ENCODE peak calls at places on chromosome 3, in six cellular contexts. Z is amniotic stem cell; P is AG08395; C is cardiac fibroblast; A is effector memory CD4-positive, alpha-beta T cell; Y is colonic mucosa. G is an unnamed sample.

GRCh38 chr3:106740116-106740515 is 637.1 kb upstream of the CCDC54 start:
- DNase-seq in A (no peak), Y (no peak), C (peak), Z (no peak), P (peak), G (no peak)

GRCh38 chr3:9422712-9423424 is 25.5 kb downstream of the SETD5 start:
- DNase-seq in Z (peak), C (peak), Y (peak), A (no peak), P (peak), G (peak)

GRCh38 chr3:52109556-52110380 is 44.5 kb downstream of the POC1A start:
- DNase-seq in A (no peak), C (peak), P (no peak), Z (no peak), Y (no peak), G (no peak)

GRCh38 chr3:111949712-111950111 is 29.1 kb upstream of the ABHD10 start:
- DNase-seq in A (no peak), Z (no peak), Y (no peak), P (no peak), C (no peak), G (no peak)

GRCh38 chr3:139302084-139302800 is 41.6 kb upstream of the MRPS22 start:
- DNase-seq in Y (no peak), C (peak), Z (peak), A (no peak), P (peak), G (peak)

GRCh38 chr3:182583545-182583944 is 209.8 kb upstream of the ATP11B start:
- DNase-seq in C (no peak), A (no peak), P (no peak), Y (no peak), Z (no peak), G (no peak)

GRCh38 chr3:46358466-46358865 is 4.6 kb downstream of the CCR2 start:
- DNase-seq in C (no peak), P (no peak), Y (no peak), Z (no peak), A (no peak), G (no peak)

GRCh38 chr3:124409650-124410275 is 320.5 kb upstream of the UMPS start:
- DNase-seq in P (no peak), C (no peak), A (no peak), Z (no peak), Y (no peak), G (no peak)

GRCh38 chr3:197256836-197257444 is 41.5 kb downstream of the DLG1 start:
- DNase-seq in C (peak), Z (no peak), Y (peak), P (peak), A (peak), G (peak)

GRCh38 chr3:175484666-175485065 is 625.5 kb downstream of the NAALADL2 start:
- DNase-seq in P (no peak), Z (no peak), Y (no peak), A (no peak), C (no peak), G (no peak)

GRCh38 chr3:195001961-195002861 is 268.7 kb downstream of the XXYLT1 start:
- DNase-seq in Z (peak), C (peak), Y (peak), A (peak), P (peak), G (no peak)

GRCh38 chr3:57706462-57706861 is 13.6 kb upstream of the DENND6A start:
- DNase-seq in P (peak), Z (peak), Y (peak), A (no peak), C (peak), G (no peak)

GRCh38 chr3:124519844-124520243 is 210.4 kb upstream of the UMPS start:
- DNase-seq in A (no peak), C (no peak), P (no peak), Z (no peak), Y (no peak), G (no peak)

GRCh38 chr3:65402597-65402996 is 636.1 kb downstream of the MAGI1 start:
- DNase-seq in Z (peak), C (peak), Y (no peak), P (peak), A (no peak), G (peak)

GRCh38 chr3:77254967-77255831 is 215.3 kb downstream of the ROBO2 start:
- DNase-seq in A (no peak), Z (peak), C (peak), P (peak), Y (peak), G (peak)

GRCh38 chr3:134527037-134527436 is 41.2 kb downstream of the CEP63 start:
- DNase-seq in Y (no peak), A (no peak), P (no peak), C (no peak), Z (no peak), G (no peak)

GRCh38 chr3:170634663-170635096 is 48.8 kb upstream of the SLC7A14 start:
- DNase-seq in P (no peak), Y (no peak), A (no peak), C (no peak), Z (no peak), G (no peak)

GRCh38 chr3:118144919-118145318 is 889.7 kb downstream of the IGSF11 start:
- DNase-seq in C (no peak), P (no peak), A (no peak), Z (no peak), Y (no peak), G (no peak)

GRCh38 chr3:51343918-51344687 is 41.0 kb upstream of the MANF start:
- DNase-seq in Z (peak), C (peak), P (peak), Y (no peak), A (no peak), G (no peak)

GRCh38 chr3:134485075-134485536 is 679 bp downstream of the ANAPC13 start:
- DNase-seq in Z (no peak), A (no peak), Y (peak), C (peak), P (no peak), G (no peak)

GRCh38 chr3:134972836-134973455 is 177.9 kb downstream of the EPHB1 start:
- DNase-seq in Y (no peak), Z (no peak), P (no peak), C (no peak), A (no peak), G (no peak)

GRCh38 chr3:44861412-44862220 is at the start of gene TMEM42:
- DNase-seq in A (peak), Y (peak), C (peak), Z (peak), P (peak), G (peak)

GRCh38 chr3:29412117-29412516 is 131.2 kb downstream of the RBMS3 start:
- DNase-seq in Z (no peak), A (no peak), P (no peak), C (no peak), Y (no peak), G (no peak)

GRCh38 chr3:59726279-59726678 is 676.5 kb upstream of the CFAP20DC start:
- DNase-seq in C (no peak), Y (no peak), A (no peak), P (no peak), Z (no peak), G (no peak)

GRCh38 chr3:122230174-122230573 is 46.7 kb downstream of the CASR start:
- DNase-seq in Y (no peak), A (no peak), Z (no peak), C (no peak), P (no peak), G (no peak)

GRCh38 chr3:40317061-40317676 is 7.7 kb downstream of the EIF1B start:
- DNase-seq in C (peak), Y (peak), Z (peak), A (peak), P (peak), G (no peak)

GRCh38 chr3:123026551-123027291 is 842 bp downstream of the SEMA5B start:
- DNase-seq in Y (peak), Z (no peak), A (no peak), C (no peak), P (peak), G (no peak)

GRCh38 chr3:43496740-43497375 is 125.0 kb downstream of the ANO10 start:
- DNase-seq in C (peak), Z (no peak), Y (no peak), A (no peak), P (no peak), G (no peak)

GRCh38 chr3:139601191-139601961 is 61.8 kb upstream of the RBP1 start:
- DNase-seq in P (no peak), Y (no peak), Z (no peak), A (no peak), C (no peak), G (no peak)

GRCh38 chr3:27976933-27977332 is 254.8 kb upstream of the EOMES start:
- DNase-seq in A (no peak), Y (no peak), C (peak), Z (no peak), P (peak), G (no peak)

GRCh38 chr3:129626744-129627349 is 20.4 kb upstream of the PLXND1 start:
- DNase-seq in Y (peak), A (peak), C (peak), Z (no peak), P (peak), G (no peak)

GRCh38 chr3:128727485-128727884 is 1.5 kb downstream of the RAB7A start:
- DNase-seq in P (no peak), C (no peak), A (no peak), Z (no peak), Y (no peak), G (no peak)

GRCh38 chr3:149085828-149086231 is 503 bp downstream of the HLTF start:
- DNase-seq in Z (no peak), P (peak), Y (peak), C (peak), A (no peak), G (peak)

G was measured in brain pericyte.